ENCODE peak calls at places on chromosomes 4 and X, in seven cellular contexts. One of them, this sample, is unnamed.

GRCh38 chrX:56783996-56784620 is 55.1 kb downstream of the NBDY start:
- DNase-seq in mesothelial cell of epicardium: no peak
- DNase-seq in epithelial cell of esophagus: no peak
- DNase-seq in foreskin keratinocyte: no peak
- DNase-seq in ovary: peak
- DNase-seq in heart left ventricle: no peak
- DNase-seq in choroid plexus epithelial cell: no peak
- DNase-seq in this sample: no peak

GRCh38 chrX:72368796-72369195 is 63.1 kb upstream of the CITED1 start:
- DNase-seq in foreskin keratinocyte: no peak
- DNase-seq in mesothelial cell of epicardium: no peak
- DNase-seq in heart left ventricle: no peak
- DNase-seq in epithelial cell of esophagus: no peak
- DNase-seq in choroid plexus epithelial cell: no peak
- DNase-seq in ovary: no peak
- DNase-seq in this sample: no peak

GRCh38 chr4:139523076-139523475 is 32.9 kb downstream of the SETD7 start:
- DNase-seq in mesothelial cell of epicardium: no peak
- DNase-seq in heart left ventricle: no peak
- DNase-seq in ovary: no peak
- DNase-seq in epithelial cell of esophagus: no peak
- DNase-seq in choroid plexus epithelial cell: peak
- DNase-seq in foreskin keratinocyte: no peak
- DNase-seq in this sample: no peak

GRCh38 chr4:125388653-125389052 is 73.9 kb downstream of the FAT4 start:
- DNase-seq in choroid plexus epithelial cell: peak
- DNase-seq in mesothelial cell of epicardium: no peak
- DNase-seq in epithelial cell of esophagus: peak
- DNase-seq in ovary: no peak
- DNase-seq in foreskin keratinocyte: peak
- DNase-seq in heart left ventricle: no peak
- DNase-seq in this sample: no peak

GRCh38 chr4:27412617-27413016 is 552.0 kb downstream of the STIM2 start:
- DNase-seq in ovary: no peak
- DNase-seq in mesothelial cell of epicardium: no peak
- DNase-seq in heart left ventricle: no peak
- DNase-seq in epithelial cell of esophagus: peak
- DNase-seq in foreskin keratinocyte: peak
- DNase-seq in choroid plexus epithelial cell: no peak
- DNase-seq in this sample: no peak

GRCh38 chr4:48694824-48695223 is 85.3 kb downstream of the FRYL start:
- DNase-seq in foreskin keratinocyte: no peak
- DNase-seq in epithelial cell of esophagus: no peak
- DNase-seq in choroid plexus epithelial cell: no peak
- DNase-seq in mesothelial cell of epicardium: no peak
- DNase-seq in heart left ventricle: no peak
- DNase-seq in ovary: no peak
- DNase-seq in this sample: no peak

GRCh38 chr4:100417565-100417964 is 100.3 kb downstream of the EMCN start:
- DNase-seq in ovary: no peak
- DNase-seq in foreskin keratinocyte: peak
- DNase-seq in choroid plexus epithelial cell: peak
- DNase-seq in epithelial cell of esophagus: peak
- DNase-seq in heart left ventricle: no peak
- DNase-seq in mesothelial cell of epicardium: no peak
- DNase-seq in this sample: no peak

GRCh38 chr4:47786958-47787370 is 50.9 kb downstream of the CORIN start:
- DNase-seq in foreskin keratinocyte: no peak
- DNase-seq in mesothelial cell of epicardium: no peak
- DNase-seq in epithelial cell of esophagus: no peak
- DNase-seq in ovary: no peak
- DNase-seq in heart left ventricle: no peak
- DNase-seq in choroid plexus epithelial cell: peak
- DNase-seq in this sample: no peak

GRCh38 chrX:106481341-106481740 is 130.4 kb upstream of the RADX start:
- DNase-seq in epithelial cell of esophagus: peak
- DNase-seq in choroid plexus epithelial cell: peak
- DNase-seq in mesothelial cell of epicardium: no peak
- DNase-seq in foreskin keratinocyte: peak
- DNase-seq in heart left ventricle: no peak
- DNase-seq in ovary: no peak
- DNase-seq in this sample: no peak

GRCh38 chrX:30283456-30284200 is 25.6 kb downstream of the NR0B1 start:
- DNase-seq in ovary: no peak
- DNase-seq in mesothelial cell of epicardium: no peak
- DNase-seq in choroid plexus epithelial cell: peak
- DNase-seq in epithelial cell of esophagus: peak
- DNase-seq in foreskin keratinocyte: peak
- DNase-seq in heart left ventricle: no peak
- DNase-seq in this sample: no peak

GRCh38 chr4:89878611-89879010 is 16.0 kb upstream of the MMRN1 start:
- DNase-seq in choroid plexus epithelial cell: peak
- DNase-seq in foreskin keratinocyte: no peak
- DNase-seq in heart left ventricle: no peak
- DNase-seq in ovary: no peak
- DNase-seq in epithelial cell of esophagus: no peak
- DNase-seq in mesothelial cell of epicardium: no peak
- DNase-seq in this sample: no peak

GRCh38 chr4:153611679-153612078 is 72.4 kb upstream of the TLR2 start:
- DNase-seq in choroid plexus epithelial cell: peak
- DNase-seq in mesothelial cell of epicardium: no peak
- DNase-seq in heart left ventricle: no peak
- DNase-seq in epithelial cell of esophagus: peak
- DNase-seq in ovary: no peak
- DNase-seq in foreskin keratinocyte: peak
- DNase-seq in this sample: no peak

GRCh38 chr4:170497105-170497504 is 407.3 kb upstream of the AADAT start:
- DNase-seq in epithelial cell of esophagus: no peak
- DNase-seq in heart left ventricle: no peak
- DNase-seq in ovary: no peak
- DNase-seq in foreskin keratinocyte: no peak
- DNase-seq in mesothelial cell of epicardium: no peak
- DNase-seq in choroid plexus epithelial cell: peak
- DNase-seq in this sample: no peak

GRCh38 chr4:139642364-139642763 is 23.3 kb upstream of the MGST2 start:
- DNase-seq in foreskin keratinocyte: no peak
- DNase-seq in epithelial cell of esophagus: peak
- DNase-seq in choroid plexus epithelial cell: peak
- DNase-seq in mesothelial cell of epicardium: no peak
- DNase-seq in ovary: no peak
- DNase-seq in heart left ventricle: no peak
- DNase-seq in this sample: no peak

GRCh38 chr4:20015825-20016224 is 235.9 kb upstream of the SLIT2 start:
- DNase-seq in choroid plexus epithelial cell: no peak
- DNase-seq in ovary: no peak
- DNase-seq in mesothelial cell of epicardium: no peak
- DNase-seq in heart left ventricle: no peak
- DNase-seq in foreskin keratinocyte: no peak
- DNase-seq in epithelial cell of esophagus: peak
- DNase-seq in this sample: no peak

GRCh38 chr4:89497517-89498308 is 190.1 kb upstream of the GPRIN3 start:
- DNase-seq in mesothelial cell of epicardium: no peak
- DNase-seq in ovary: no peak
- DNase-seq in heart left ventricle: no peak
- DNase-seq in foreskin keratinocyte: no peak
- DNase-seq in epithelial cell of esophagus: no peak
- DNase-seq in choroid plexus epithelial cell: peak
- DNase-seq in this sample: no peak

GRCh38 chr4:20825493-20825892 is 125.2 kb downstream of the PACRGL start:
- DNase-seq in foreskin keratinocyte: no peak
- DNase-seq in mesothelial cell of epicardium: no peak
- DNase-seq in ovary: no peak
- DNase-seq in heart left ventricle: no peak
- DNase-seq in choroid plexus epithelial cell: no peak
- DNase-seq in epithelial cell of esophagus: peak
- DNase-seq in this sample: no peak

GRCh38 chr4:111641813-111642579 is 503.3 kb upstream of the FAM241A start:
- DNase-seq in epithelial cell of esophagus: peak
- DNase-seq in mesothelial cell of epicardium: peak
- DNase-seq in choroid plexus epithelial cell: peak
- DNase-seq in ovary: no peak
- DNase-seq in foreskin keratinocyte: peak
- DNase-seq in heart left ventricle: no peak
- DNase-seq in this sample: no peak

GRCh38 chr4:147969573-147969972 is 237.7 kb downstream of the ARHGAP10 start:
- DNase-seq in mesothelial cell of epicardium: no peak
- DNase-seq in foreskin keratinocyte: no peak
- DNase-seq in choroid plexus epithelial cell: no peak
- DNase-seq in heart left ventricle: no peak
- DNase-seq in ovary: no peak
- DNase-seq in epithelial cell of esophagus: no peak
- DNase-seq in this sample: no peak

GRCh38 chr4:159764343-159764952 is 661.6 kb downstream of the RAPGEF2 start:
- DNase-seq in heart left ventricle: no peak
- DNase-seq in epithelial cell of esophagus: peak
- DNase-seq in foreskin keratinocyte: peak
- DNase-seq in mesothelial cell of epicardium: no peak
- DNase-seq in choroid plexus epithelial cell: peak
- DNase-seq in ovary: no peak
- DNase-seq in this sample: no peak

GRCh38 chrX:3527811-3528210 is 181.4 kb upstream of the MXRA5 start:
- DNase-seq in choroid plexus epithelial cell: no peak
- DNase-seq in mesothelial cell of epicardium: no peak
- DNase-seq in heart left ventricle: no peak
- DNase-seq in ovary: no peak
- DNase-seq in foreskin keratinocyte: no peak
- DNase-seq in epithelial cell of esophagus: no peak
- DNase-seq in this sample: no peak

GRCh38 chr4:66475596-66475995 is 805.3 kb upstream of the EPHA5 start:
- DNase-seq in ovary: no peak
- DNase-seq in foreskin keratinocyte: no peak
- DNase-seq in heart left ventricle: no peak
- DNase-seq in mesothelial cell of epicardium: no peak
- DNase-seq in epithelial cell of esophagus: no peak
- DNase-seq in choroid plexus epithelial cell: peak
- DNase-seq in this sample: no peak
- TF ChIP-seq CTCF in ovary: no peak
- TF ChIP-seq CTCF in foreskin keratinocyte: no peak
- TF ChIP-seq CTCF in heart left ventricle: no peak
- TF ChIP-seq CTCF in mesothelial cell of epicardium: no peak
- TF ChIP-seq CTCF in epithelial cell of esophagus: no peak
- TF ChIP-seq CTCF in choroid plexus epithelial cell: no peak
- TF ChIP-seq CTCF in this sample: no peak

DNA sequence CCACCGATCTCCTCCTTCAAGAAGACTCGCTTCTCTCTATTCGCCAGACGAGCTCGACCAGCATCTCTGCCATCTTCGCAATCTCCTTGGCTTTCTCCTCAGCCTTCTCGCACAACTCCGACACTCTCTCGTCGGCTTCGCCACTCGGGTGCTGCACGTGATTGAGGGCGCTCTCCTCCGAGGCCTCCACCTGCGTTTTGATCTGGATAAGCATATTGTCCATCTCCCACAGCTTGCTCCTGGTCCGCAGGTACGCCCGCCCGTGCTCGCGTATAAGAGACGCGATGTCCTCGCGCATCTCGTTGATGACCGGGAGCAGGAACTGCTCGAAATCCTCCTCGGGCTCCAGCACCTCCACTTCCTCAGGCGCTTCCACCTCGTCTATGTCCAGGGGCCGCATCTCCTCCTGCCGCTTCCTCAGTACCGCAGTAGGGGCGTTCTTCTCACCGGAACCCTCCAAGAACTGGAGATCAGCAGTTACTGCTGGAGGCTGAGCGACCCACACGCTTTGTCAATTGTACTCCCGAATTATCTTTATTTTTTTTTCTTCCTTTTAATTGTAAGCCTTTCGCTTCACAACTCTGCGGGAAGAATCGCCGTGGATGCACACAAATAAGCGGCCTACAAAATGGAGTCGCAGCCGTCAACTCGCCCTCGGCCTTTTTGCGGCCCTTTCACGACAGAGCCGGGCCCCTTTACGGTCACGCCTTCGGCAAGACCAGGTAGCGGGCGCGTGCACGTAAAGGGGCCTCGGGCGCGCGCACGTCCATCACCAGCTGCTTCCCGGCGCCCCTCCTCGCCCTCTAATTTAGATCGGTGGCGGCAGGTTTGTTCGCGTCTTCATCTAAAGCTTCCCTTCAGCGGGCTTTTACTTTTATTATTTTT is at the start of gene MRFAP1L1:
- DNase-seq in mesothelial cell of epicardium: peak
- DNase-seq in epithelial cell of esophagus: peak
- DNase-seq in ovary: peak
- DNase-seq in heart left ventricle: peak
- DNase-seq in choroid plexus epithelial cell: peak
- DNase-seq in foreskin keratinocyte: peak
- DNase-seq in this sample: peak
- TF ChIP-seq CTCF in mesothelial cell of epicardium: no peak
- TF ChIP-seq CTCF in epithelial cell of esophagus: peak
- TF ChIP-seq CTCF in ovary: no peak
- TF ChIP-seq CTCF in heart left ventricle: no peak
- TF ChIP-seq CTCF in choroid plexus epithelial cell: peak
- TF ChIP-seq CTCF in foreskin keratinocyte: no peak
- TF ChIP-seq CTCF in this sample: no peak

DNA sequence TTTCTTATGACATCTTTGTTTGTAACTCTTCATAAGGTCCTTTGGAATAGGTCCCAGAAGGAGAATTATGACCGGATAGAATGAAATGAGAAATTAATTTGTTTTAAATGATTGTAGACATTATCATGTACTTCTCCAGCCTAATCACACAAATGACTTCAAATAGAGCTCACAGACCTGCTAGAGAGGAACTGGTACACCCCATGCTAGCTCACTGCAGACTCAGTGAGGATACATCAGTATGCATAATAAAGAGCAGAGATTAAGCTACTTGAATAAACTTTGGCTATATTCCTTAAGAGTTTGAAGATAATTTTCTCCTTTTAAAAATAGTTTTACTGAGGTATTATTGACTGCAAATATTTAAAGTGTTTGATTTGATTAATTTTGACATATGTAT is 5.6 kb downstream of the GK2 start:
- DNase-seq in ovary: no peak
- DNase-seq in foreskin keratinocyte: no peak
- DNase-seq in mesothelial cell of epicardium: no peak
- DNase-seq in choroid plexus epithelial cell: no peak
- DNase-seq in epithelial cell of esophagus: no peak
- DNase-seq in heart left ventricle: no peak
- DNase-seq in this sample: no peak
- TF ChIP-seq CTCF in ovary: no peak
- TF ChIP-seq CTCF in foreskin keratinocyte: no peak
- TF ChIP-seq CTCF in mesothelial cell of epicardium: no peak
- TF ChIP-seq CTCF in choroid plexus epithelial cell: no peak
- TF ChIP-seq CTCF in epithelial cell of esophagus: no peak
- TF ChIP-seq CTCF in heart left ventricle: no peak
- TF ChIP-seq CTCF in this sample: no peak

DNA sequence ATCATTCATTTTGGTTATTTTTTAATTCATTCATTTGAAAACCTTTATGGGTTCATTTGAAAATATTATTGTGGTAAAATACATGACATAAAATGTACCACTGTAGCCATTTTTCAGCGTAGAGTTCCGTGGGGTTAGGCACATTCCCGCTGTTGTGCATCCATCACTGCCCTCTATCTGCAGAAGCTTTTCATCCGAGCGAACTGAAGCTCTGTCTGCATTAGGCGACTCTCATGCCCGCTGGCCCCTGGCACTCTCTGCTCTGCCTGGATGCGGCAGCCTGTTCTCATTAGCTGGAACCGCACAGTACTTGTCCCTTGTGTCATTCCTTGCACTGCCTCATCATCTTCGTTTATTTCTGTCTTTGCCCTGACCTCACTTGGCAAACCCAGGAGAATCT is 17.5 kb downstream of the CFAP99 start:
- DNase-seq in foreskin keratinocyte: no peak
- DNase-seq in epithelial cell of esophagus: no peak
- DNase-seq in ovary: peak
- DNase-seq in heart left ventricle: no peak
- DNase-seq in choroid plexus epithelial cell: peak
- DNase-seq in mesothelial cell of epicardium: no peak
- DNase-seq in this sample: no peak
- TF ChIP-seq CTCF in foreskin keratinocyte: peak
- TF ChIP-seq CTCF in epithelial cell of esophagus: no peak
- TF ChIP-seq CTCF in ovary: no peak
- TF ChIP-seq CTCF in heart left ventricle: no peak
- TF ChIP-seq CTCF in choroid plexus epithelial cell: peak
- TF ChIP-seq CTCF in mesothelial cell of epicardium: no peak
- TF ChIP-seq CTCF in this sample: no peak